ENCODE peak calls at places on chromosomes 11 and 22, in seven cellular contexts. J is AG08395; Z is transverse colon; K is activated T-cell treated with anti-CD3 and anti-CD28 coated beads for 24 hours; A is activated naive CD8-positive, alpha-beta T cell treated with anti-CD3 and anti-CD28 coated beads, Interleukin-2, amount 10 ng/mL, durations not matched to agents 7 days and 5 days; R is HuH-7; N is M059J. D is an unnamed sample.

GRCh38 chr11:1054143-1055108 is 17.9 kb upstream of the MUC6 start:
- DNase-seq in K (no peak), A (peak), N (no peak), J (peak), Z (peak), R (no peak), D (peak)

GRCh38 chr11:63427971-63428508 is 58.5 kb downstream of the SLC22A9 start:
- DNase-seq in J (no peak), N (no peak), Z (no peak), R (no peak), K (no peak), A (no peak), D (no peak)

GRCh38 chr22:36386900-36387663 is 685 bp downstream of the MYH9 start:
- DNase-seq in N (no peak), Z (peak), R (no peak), J (peak), K (peak), A (peak), D (peak)

GRCh38 chr22:46175631-46176030 is 25.3 kb downstream of the PPARA start:
- DNase-seq in A (no peak), R (no peak), Z (no peak), K (no peak), J (peak), N (peak), D (no peak)

GRCh38 chr22:24466831-24467249 is 28.3 kb upstream of the UPB1 start:
- DNase-seq in R (no peak), Z (no peak), J (peak), K (no peak), A (no peak), N (peak), D (no peak)

GRCh38 chr11:1048375-1049070 is 12.0 kb upstream of the MUC6 start:
- DNase-seq in N (no peak), J (no peak), R (no peak), K (no peak), A (peak), Z (no peak), D (no peak)

GRCh38 chr11:34758262-34758661 is 137.4 kb downstream of the EHF start:
- DNase-seq in Z (no peak), K (no peak), N (peak), J (no peak), R (no peak), A (no peak), D (no peak)

GRCh38 chr22:37618072-37618656 is 9.5 kb downstream of the GGA1 start:
- DNase-seq in R (no peak), J (no peak), K (no peak), A (no peak), Z (no peak), N (no peak), D (no peak)

GRCh38 chr11:20397281-20397680 is 9.8 kb downstream of the PRMT3 start:
- DNase-seq in Z (no peak), N (peak), J (peak), R (peak), K (no peak), A (no peak), D (no peak)

GRCh38 chr22:37103151-37103550 is 6.4 kb downstream of the TMPRSS6 start:
- DNase-seq in A (no peak), N (no peak), Z (no peak), K (no peak), J (no peak), R (no peak), D (no peak)

GRCh38 chr11:120807414-120808150 is 216.3 kb upstream of the TBCEL start:
- DNase-seq in N (peak), R (no peak), Z (no peak), K (no peak), A (no peak), J (peak), D (no peak)

GRCh38 chr11:120667281-120667680 is 155.7 kb downstream of the GRIK4 start:
- DNase-seq in Z (no peak), R (no peak), N (no peak), J (peak), A (no peak), K (no peak), D (no peak)

GRCh38 chr11:12244156-12244555 is 133.2 kb upstream of the PARVA start:
- DNase-seq in Z (no peak), A (no peak), N (no peak), J (no peak), R (no peak), K (no peak), D (no peak)

GRCh38 chr11:18374956-18375355 is 19.4 kb upstream of the LDHA start:
- DNase-seq in R (no peak), N (no peak), A (no peak), J (no peak), Z (no peak), K (no peak), D (no peak)

GRCh38 chr11:134691985-134692384 is 279.9 kb upstream of the B3GAT1 start:
- DNase-seq in J (no peak), N (peak), Z (no peak), R (no peak), K (no peak), A (no peak), D (no peak)

GRCh38 chr11:117738246-117738957 is 58.6 kb downstream of the DSCAML1 start:
- DNase-seq in J (no peak), A (no peak), Z (no peak), R (no peak), N (no peak), K (no peak), D (no peak)

GRCh38 chr11:6695377-6695776 is 12.2 kb upstream of the MRPL17 start:
- DNase-seq in Z (no peak), R (no peak), N (peak), A (no peak), K (no peak), J (peak), D (no peak)

GRCh38 chr11:37817727-37818270 is 1219.8 kb upstream of the RAG2 start:
- DNase-seq in Z (no peak), R (no peak), K (no peak), J (no peak), A (no peak), N (peak), D (no peak)

GRCh38 chr11:111627591-111627990 is 25.3 kb downstream of the SIK2 start:
- DNase-seq in N (no peak), A (no peak), R (no peak), J (no peak), Z (no peak), K (no peak), D (no peak)

GRCh38 chr22:20175597-20175900 is 24.7 kb upstream of the CCDC188 start:
- DNase-seq in Z (no peak), N (no peak), A (no peak), R (no peak), K (no peak), J (no peak), D (no peak)

GRCh38 chr11:94671553-94672366 is 96.4 kb upstream of the AMOTL1 start:
- DNase-seq in J (no peak), N (peak), R (no peak), K (no peak), Z (no peak), A (no peak), D (no peak)

GRCh38 chr11:67393437-67393836 is 1.7 kb downstream of the RAD9A start:
- DNase-seq in N (no peak), J (no peak), Z (no peak), K (no peak), A (no peak), R (no peak), D (no peak)

D was measured in body of pancreas.